ENCODE peak calls at places on chromosomes 7 and 10, in four cellular contexts. One of them, this sample, is unnamed.

GRCh38 chr7:83130191-83130590 is 32.5 kb downstream of the PCLO start:
- DNase-seq in central memory CD4-positive, alpha-beta T cell: no peak
- DNase-seq in keratinocyte: no peak
- DNase-seq in lung microvascular endothelial cell: no peak
- DNase-seq in this sample: no peak

GRCh38 chr7:73560035-73560835 is 2.7 kb upstream of the BCL7B start:
- DNase-seq in lung microvascular endothelial cell: no peak
- DNase-seq in keratinocyte: no peak
- DNase-seq in central memory CD4-positive, alpha-beta T cell: no peak
- DNase-seq in this sample: peak; percentile 63

GRCh38 chr7:100034871-100035510 is 14.6 kb upstream of the ZSCAN21 start:
- DNase-seq in keratinocyte: no peak
- DNase-seq in central memory CD4-positive, alpha-beta T cell: no peak
- DNase-seq in lung microvascular endothelial cell: no peak
- DNase-seq in this sample: no peak

GRCh38 chr10:17068953-17069352 is 60.7 kb downstream of the CUBN start:
- DNase-seq in central memory CD4-positive, alpha-beta T cell: no peak
- DNase-seq in lung microvascular endothelial cell: no peak
- DNase-seq in keratinocyte: no peak
- DNase-seq in this sample: no peak

GRCh38 chr7:50307368-50308012 is 3.0 kb downstream of the IKZF1 start:
- DNase-seq in keratinocyte: no peak
- DNase-seq in lung microvascular endothelial cell: no peak
- DNase-seq in central memory CD4-positive, alpha-beta T cell: peak; percentile 72
- DNase-seq in this sample: no peak

GRCh38 chr7:117085769-117086463 is 132.6 kb downstream of the ST7 start:
- DNase-seq in lung microvascular endothelial cell: no peak
- DNase-seq in central memory CD4-positive, alpha-beta T cell: no peak
- DNase-seq in keratinocyte: no peak
- DNase-seq in this sample: peak; percentile 52

GRCh38 chr10:49594594-49594993 is 15.5 kb upstream of the SLC18A3 start:
- DNase-seq in central memory CD4-positive, alpha-beta T cell: no peak
- DNase-seq in lung microvascular endothelial cell: peak; percentile 80
- DNase-seq in keratinocyte: no peak
- DNase-seq in this sample: peak; percentile 48

GRCh38 chr10:57867226-57867625 is 400.5 kb downstream of the IPMK start:
- DNase-seq in lung microvascular endothelial cell: no peak
- DNase-seq in keratinocyte: no peak
- DNase-seq in central memory CD4-positive, alpha-beta T cell: no peak
- DNase-seq in this sample: peak; percentile 45

GRCh38 chr7:125592331-125592730 is 662.7 kb upstream of the POT1 start:
- DNase-seq in central memory CD4-positive, alpha-beta T cell: no peak
- DNase-seq in keratinocyte: no peak
- DNase-seq in lung microvascular endothelial cell: no peak
- DNase-seq in this sample: no peak

GRCh38 chr7:124536156-124536762 is 229.3 kb downstream of the GPR37 start:
- DNase-seq in central memory CD4-positive, alpha-beta T cell: no peak
- DNase-seq in lung microvascular endothelial cell: no peak
- DNase-seq in keratinocyte: no peak
- DNase-seq in this sample: no peak

GRCh38 chr7:140863867-140864266 is 60.9 kb downstream of the BRAF start:
- DNase-seq in keratinocyte: no peak
- DNase-seq in lung microvascular endothelial cell: no peak
- DNase-seq in central memory CD4-positive, alpha-beta T cell: no peak
- DNase-seq in this sample: no peak

GRCh38 chr7:140196361-140197217 is 19.8 kb upstream of the KDM7A start:
- DNase-seq in lung microvascular endothelial cell: no peak
- DNase-seq in central memory CD4-positive, alpha-beta T cell: no peak
- DNase-seq in keratinocyte: no peak
- DNase-seq in this sample: no peak

GRCh38 chr7:80781561-80781979 is 137.3 kb downstream of the SEMA3C start:
- DNase-seq in lung microvascular endothelial cell: no peak
- DNase-seq in keratinocyte: peak; percentile 55
- DNase-seq in central memory CD4-positive, alpha-beta T cell: no peak
- DNase-seq in this sample: peak; percentile 70

GRCh38 chr7:81155654-81156373 is 237.0 kb upstream of the SEMA3C start:
- DNase-seq in lung microvascular endothelial cell: no peak
- DNase-seq in central memory CD4-positive, alpha-beta T cell: no peak
- DNase-seq in keratinocyte: no peak
- DNase-seq in this sample: peak; percentile 72

GRCh38 chr7:118250860-118251494 is 26.5 kb downstream of the ANKRD7 start:
- DNase-seq in central memory CD4-positive, alpha-beta T cell: no peak
- DNase-seq in lung microvascular endothelial cell: no peak
- DNase-seq in keratinocyte: no peak
- DNase-seq in this sample: no peak

GRCh38 chr7:50349963-50350944 is 45.7 kb downstream of the IKZF1 start:
- DNase-seq in central memory CD4-positive, alpha-beta T cell: peak; percentile 49
- DNase-seq in keratinocyte: no peak
- DNase-seq in lung microvascular endothelial cell: no peak
- DNase-seq in this sample: no peak

GRCh38 chr10:105742184-105742583 is 1101.1 kb downstream of the SORCS3 start:
- DNase-seq in central memory CD4-positive, alpha-beta T cell: no peak
- DNase-seq in lung microvascular endothelial cell: no peak
- DNase-seq in keratinocyte: no peak
- DNase-seq in this sample: no peak

GRCh38 chr10:118827466-118828155 is 72.8 kb upstream of the CACUL1 start:
- DNase-seq in keratinocyte: no peak
- DNase-seq in lung microvascular endothelial cell: no peak
- DNase-seq in central memory CD4-positive, alpha-beta T cell: no peak
- DNase-seq in this sample: no peak

GRCh38 chr7:40306596-40306995 is 171.8 kb downstream of the SUGCT start:
- DNase-seq in keratinocyte: no peak
- DNase-seq in central memory CD4-positive, alpha-beta T cell: no peak
- DNase-seq in lung microvascular endothelial cell: peak; percentile 72
- DNase-seq in this sample: peak; percentile 62

GRCh38 chr7:43385856-43386255 is 197.1 kb upstream of the STK17A start:
- DNase-seq in lung microvascular endothelial cell: no peak
- DNase-seq in central memory CD4-positive, alpha-beta T cell: no peak
- DNase-seq in keratinocyte: peak; percentile 26
- DNase-seq in this sample: peak; percentile 89

GRCh38 chr7:83574616-83575015 is 74.3 kb downstream of the SEMA3E start:
- DNase-seq in keratinocyte: no peak
- DNase-seq in lung microvascular endothelial cell: no peak
- DNase-seq in central memory CD4-positive, alpha-beta T cell: no peak
- DNase-seq in this sample: no peak

GRCh38 chr10:116775488-116776400 is 33.4 kb upstream of the HSPA12A start:
- DNase-seq in keratinocyte: no peak
- DNase-seq in lung microvascular endothelial cell: no peak
- DNase-seq in central memory CD4-positive, alpha-beta T cell: no peak
- DNase-seq in this sample: no peak

GRCh38 chr7:82105463-82105862 is 335.6 kb upstream of the HGF start:
- DNase-seq in keratinocyte: no peak
- DNase-seq in central memory CD4-positive, alpha-beta T cell: no peak
- DNase-seq in lung microvascular endothelial cell: peak; percentile 61
- DNase-seq in this sample: peak; percentile 73

GRCh38 chr7:132193898-132194297 is 382.4 kb downstream of the PLXNA4 start:
- DNase-seq in central memory CD4-positive, alpha-beta T cell: no peak
- DNase-seq in lung microvascular endothelial cell: no peak
- DNase-seq in keratinocyte: no peak
- DNase-seq in this sample: no peak

GRCh38 chr10:57482259-57482658 is 785.4 kb downstream of the IPMK start:
- DNase-seq in lung microvascular endothelial cell: no peak
- DNase-seq in keratinocyte: no peak
- DNase-seq in central memory CD4-positive, alpha-beta T cell: no peak
- DNase-seq in this sample: no peak

GRCh38 chr7:12210179-12211053 is 678 bp upstream of the TMEM106B start:
- DNase-seq in central memory CD4-positive, alpha-beta T cell: no peak
- DNase-seq in keratinocyte: no peak
- DNase-seq in lung microvascular endothelial cell: peak; percentile 55
- DNase-seq in this sample: no peak

GRCh38 chr10:79948976-79949722 is at the start of gene SFTPD:
- DNase-seq in central memory CD4-positive, alpha-beta T cell: no peak
- DNase-seq in keratinocyte: no peak
- DNase-seq in lung microvascular endothelial cell: no peak
- DNase-seq in this sample: peak; percentile 72

GRCh38 chr7:44290250-44290616 is 35.2 kb downstream of the CAMK2B start:
- DNase-seq in keratinocyte: no peak
- DNase-seq in lung microvascular endothelial cell: no peak
- DNase-seq in central memory CD4-positive, alpha-beta T cell: no peak
- DNase-seq in this sample: no peak

GRCh38 chr10:20515654-20516053 is 381.5 kb downstream of the NEBL start:
- DNase-seq in central memory CD4-positive, alpha-beta T cell: no peak
- DNase-seq in keratinocyte: no peak
- DNase-seq in lung microvascular endothelial cell: no peak
- DNase-seq in this sample: no peak

GRCh38 chr7:11706666-11707605 is 125.1 kb downstream of the THSD7A start:
- DNase-seq in lung microvascular endothelial cell: peak; percentile 53
- DNase-seq in keratinocyte: no peak
- DNase-seq in central memory CD4-positive, alpha-beta T cell: no peak
- DNase-seq in this sample: peak; percentile 0

GRCh38 chr7:42876182-42877068 is 35.4 kb downstream of the C7orf25 start:
- DNase-seq in keratinocyte: no peak
- DNase-seq in lung microvascular endothelial cell: peak; percentile 60
- DNase-seq in central memory CD4-positive, alpha-beta T cell: no peak
- DNase-seq in this sample: peak; percentile 40

GRCh38 chr7:69624431-69624830 is 26.2 kb downstream of the AUTS2 start:
- DNase-seq in keratinocyte: no peak
- DNase-seq in lung microvascular endothelial cell: no peak
- DNase-seq in central memory CD4-positive, alpha-beta T cell: no peak
- DNase-seq in this sample: no peak

GRCh38 chr7:142835487-142835886 is 19.4 kb upstream of the EPHB6 start:
- DNase-seq in lung microvascular endothelial cell: no peak
- DNase-seq in keratinocyte: no peak
- DNase-seq in central memory CD4-positive, alpha-beta T cell: no peak
- DNase-seq in this sample: no peak

GRCh38 chr10:44853148-44853734 is 57.9 kb upstream of the TMEM72 start:
- DNase-seq in central memory CD4-positive, alpha-beta T cell: no peak
- DNase-seq in keratinocyte: no peak
- DNase-seq in lung microvascular endothelial cell: no peak
- DNase-seq in this sample: no peak

This sample was measured in mammary epithelial cell.